ENCODE peak calls at places on chromosomes 2 and 18, in five cellular contexts. One of them, this sample, is unnamed.

GRCh38 chr2:219081701-219082331 is 21.1 kb upstream of the IHH start:
- DNase-seq in stomach: no peak
- DNase-seq in uterus: no peak
- DNase-seq in lower leg skin: no peak
- DNase-seq in bronchial epithelial cell: no peak
- DNase-seq in this sample: no peak

GRCh38 chr18:74139888-74140287 is 7.7 kb downstream of the FBXO15 start:
- DNase-seq in uterus: no peak
- DNase-seq in stomach: no peak
- DNase-seq in lower leg skin: no peak
- DNase-seq in bronchial epithelial cell: peak; percentile 79
- DNase-seq in this sample: peak; percentile 77

GRCh38 chr2:178629463-178629862 is 149.2 kb downstream of the PLEKHA3 start:
- DNase-seq in uterus: no peak
- DNase-seq in stomach: no peak
- DNase-seq in bronchial epithelial cell: no peak
- DNase-seq in lower leg skin: no peak
- DNase-seq in this sample: no peak

GRCh38 chr18:54822872-54823845 is 5.1 kb upstream of the RAB27B start:
- DNase-seq in bronchial epithelial cell: peak; percentile 93
- DNase-seq in stomach: no peak
- DNase-seq in uterus: no peak
- DNase-seq in lower leg skin: no peak
- DNase-seq in this sample: peak; percentile 95

GRCh38 chr2:225074366-225074765 is 32.1 kb upstream of the DOCK10 start:
- DNase-seq in bronchial epithelial cell: no peak
- DNase-seq in lower leg skin: no peak
- DNase-seq in uterus: no peak
- DNase-seq in stomach: no peak
- DNase-seq in this sample: no peak

GRCh38 chr18:78831603-78832002 is 148.0 kb upstream of the SALL3 start:
- DNase-seq in lower leg skin: no peak
- DNase-seq in bronchial epithelial cell: no peak
- DNase-seq in stomach: no peak
- DNase-seq in uterus: no peak
- DNase-seq in this sample: no peak

GRCh38 chr2:146037334-146037870 is 1517.5 kb upstream of the ZEB2 start:
- DNase-seq in lower leg skin: no peak
- DNase-seq in stomach: no peak
- DNase-seq in uterus: no peak
- DNase-seq in bronchial epithelial cell: no peak
- DNase-seq in this sample: no peak

GRCh38 chr2:217551229-217551909 is 451.4 kb downstream of the TNS1 start:
- DNase-seq in uterus: no peak
- DNase-seq in lower leg skin: no peak
- DNase-seq in bronchial epithelial cell: no peak
- DNase-seq in stomach: no peak
- DNase-seq in this sample: no peak

GRCh38 chr18:8106603-8107002 is 502.6 kb upstream of the RAB12 start:
- DNase-seq in lower leg skin: no peak
- DNase-seq in stomach: no peak
- DNase-seq in uterus: no peak
- DNase-seq in bronchial epithelial cell: peak; percentile 85
- DNase-seq in this sample: peak; percentile 88

GRCh38 chr2:10533811-10534321 is 85.7 kb upstream of the ODC1 start:
- DNase-seq in lower leg skin: peak; percentile 67
- DNase-seq in uterus: no peak
- DNase-seq in stomach: no peak
- DNase-seq in bronchial epithelial cell: peak; percentile 38
- DNase-seq in this sample: peak; percentile 27

GRCh38 chr18:66107546-66107945 is 356.7 kb downstream of the CDH7 start:
- DNase-seq in bronchial epithelial cell: no peak
- DNase-seq in uterus: no peak
- DNase-seq in lower leg skin: no peak
- DNase-seq in stomach: no peak
- DNase-seq in this sample: no peak

GRCh38 chr18:26617151-26617554 is 68.8 kb upstream of the KCTD1 start:
- DNase-seq in uterus: no peak
- DNase-seq in lower leg skin: no peak
- DNase-seq in stomach: no peak
- DNase-seq in bronchial epithelial cell: peak; percentile 98
- DNase-seq in this sample: peak; percentile 97

GRCh38 chr2:230356084-230356483 is 29.1 kb downstream of the SP140L start:
- DNase-seq in uterus: no peak
- DNase-seq in bronchial epithelial cell: no peak
- DNase-seq in lower leg skin: no peak
- DNase-seq in stomach: no peak
- DNase-seq in this sample: no peak

GRCh38 chr2:15665067-15665942 is 73.6 kb downstream of the DDX1 start:
- DNase-seq in uterus: no peak
- DNase-seq in lower leg skin: no peak
- DNase-seq in stomach: no peak
- DNase-seq in bronchial epithelial cell: no peak
- DNase-seq in this sample: no peak
- TF ChIP-seq CTCF in uterus: no peak
- TF ChIP-seq CTCF in lower leg skin: no peak
- TF ChIP-seq CTCF in stomach: no peak
- TF ChIP-seq CTCF in bronchial epithelial cell: no peak
- TF ChIP-seq CTCF in this sample: no peak

DNA sequence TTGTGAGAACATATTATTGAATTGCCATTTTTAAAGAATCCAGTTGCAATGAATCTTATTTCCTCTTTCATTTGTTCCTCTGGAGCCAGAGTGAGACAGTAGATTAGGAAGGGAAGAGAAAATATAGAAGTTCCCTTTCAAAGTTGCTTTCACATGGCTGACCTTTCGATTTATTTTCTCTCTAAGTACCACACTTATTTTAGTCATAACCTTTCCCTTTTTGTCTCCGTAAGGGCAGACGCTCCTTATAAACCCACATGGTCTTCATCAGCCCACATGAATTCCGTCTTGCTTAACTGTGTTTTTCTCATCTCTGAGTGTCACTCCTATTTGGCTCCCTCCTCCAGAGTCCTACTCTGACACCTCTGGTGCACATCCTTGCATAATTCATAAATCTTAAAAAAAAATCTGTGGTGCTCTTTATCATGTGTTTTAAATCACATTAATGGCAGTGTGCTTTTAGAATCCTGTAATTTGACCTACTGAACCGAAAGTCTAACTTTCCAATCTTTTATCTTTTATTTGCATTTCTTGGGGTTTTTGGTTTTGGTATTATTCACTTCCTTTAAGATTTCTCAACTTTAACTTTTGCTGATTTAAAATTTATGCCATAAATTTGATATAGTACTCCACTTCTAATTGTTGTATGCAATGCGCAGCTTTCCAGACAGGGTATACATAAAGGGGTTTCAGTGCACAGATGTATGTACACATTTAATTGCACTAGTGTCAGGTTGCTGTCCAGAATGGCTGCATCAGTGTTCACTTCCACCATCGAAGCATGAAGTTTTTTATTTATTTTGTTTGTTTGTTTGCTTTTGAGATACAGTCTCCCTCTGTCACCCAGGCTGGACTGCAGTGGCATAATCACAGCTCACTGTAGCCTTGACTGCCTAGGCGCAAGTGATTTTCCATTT is 38.6 kb upstream of the ZNF396 start:
- DNase-seq in lower leg skin: no peak
- DNase-seq in bronchial epithelial cell: no peak
- DNase-seq in stomach: no peak
- DNase-seq in uterus: no peak
- DNase-seq in this sample: no peak
- H3K4me3 ChIP-seq in lower leg skin: no peak overlapping the region
- H3K4me3 ChIP-seq in bronchial epithelial cell: no peak overlapping the region
- H3K4me3 ChIP-seq in stomach: no peak overlapping the region
- H3K4me3 ChIP-seq in uterus: no peak overlapping the region
- H3K4me3 ChIP-seq in this sample: no peak overlapping the region

GRCh38 chr2:241008711-241009121 is 10.3 kb downstream of the SNED1 start:
- DNase-seq in bronchial epithelial cell: no peak
- DNase-seq in lower leg skin: no peak
- DNase-seq in uterus: no peak
- DNase-seq in stomach: peak; percentile 22
- DNase-seq in this sample: no peak

GRCh38 chr2:241007111-241007510 is 8.7 kb downstream of the SNED1 start:
- DNase-seq in lower leg skin: no peak
- DNase-seq in stomach: no peak
- DNase-seq in bronchial epithelial cell: no peak
- DNase-seq in uterus: no peak
- DNase-seq in this sample: no peak

GRCh38 chr2:241009191-241009590 is 10.8 kb downstream of the SNED1 start:
- DNase-seq in stomach: no peak
- DNase-seq in lower leg skin: no peak
- DNase-seq in bronchial epithelial cell: no peak
- DNase-seq in uterus: no peak
- DNase-seq in this sample: no peak

GRCh38 chr2:241006412-241006811 is 8.0 kb downstream of the SNED1 start:
- DNase-seq in uterus: no peak
- DNase-seq in stomach: no peak
- DNase-seq in bronchial epithelial cell: no peak
- DNase-seq in lower leg skin: no peak
- DNase-seq in this sample: no peak

GRCh38 chr2:241007880-241008710 is 9.7 kb downstream of the SNED1 start:
- DNase-seq in bronchial epithelial cell: no peak
- DNase-seq in uterus: no peak
- DNase-seq in lower leg skin: peak; percentile 75
- DNase-seq in stomach: peak; percentile 24
- DNase-seq in this sample: no peak
- TF ChIP-seq CTCF in bronchial epithelial cell: no peak
- TF ChIP-seq CTCF in uterus: no peak
- TF ChIP-seq CTCF in lower leg skin: no peak
- TF ChIP-seq CTCF in stomach: no peak
- TF ChIP-seq CTCF in this sample: no peak

GRCh38 chr18:13502585-13502984 is 223.8 kb downstream of the FAM210A start:
- DNase-seq in lower leg skin: no peak
- DNase-seq in stomach: no peak
- DNase-seq in bronchial epithelial cell: no peak
- DNase-seq in uterus: peak; percentile 38
- DNase-seq in this sample: no peak

GRCh38 chr18:13503839-13504238 is 222.5 kb downstream of the FAM210A start:
- DNase-seq in bronchial epithelial cell: no peak
- DNase-seq in lower leg skin: no peak
- DNase-seq in uterus: no peak
- DNase-seq in stomach: no peak
- DNase-seq in this sample: no peak

GRCh38 chr18:13500891-13501887 is 225.2 kb downstream of the FAM210A start:
- DNase-seq in stomach: peak; percentile 51
- DNase-seq in bronchial epithelial cell: peak; percentile 83
- DNase-seq in lower leg skin: no peak
- DNase-seq in uterus: peak; percentile 67
- DNase-seq in this sample: peak; percentile 51

GRCh38 chr18:13501896-13502295 is 224.5 kb downstream of the FAM210A start:
- DNase-seq in bronchial epithelial cell: peak; percentile 33
- DNase-seq in uterus: no peak
- DNase-seq in stomach: no peak
- DNase-seq in lower leg skin: no peak
- DNase-seq in this sample: no peak

DNA sequence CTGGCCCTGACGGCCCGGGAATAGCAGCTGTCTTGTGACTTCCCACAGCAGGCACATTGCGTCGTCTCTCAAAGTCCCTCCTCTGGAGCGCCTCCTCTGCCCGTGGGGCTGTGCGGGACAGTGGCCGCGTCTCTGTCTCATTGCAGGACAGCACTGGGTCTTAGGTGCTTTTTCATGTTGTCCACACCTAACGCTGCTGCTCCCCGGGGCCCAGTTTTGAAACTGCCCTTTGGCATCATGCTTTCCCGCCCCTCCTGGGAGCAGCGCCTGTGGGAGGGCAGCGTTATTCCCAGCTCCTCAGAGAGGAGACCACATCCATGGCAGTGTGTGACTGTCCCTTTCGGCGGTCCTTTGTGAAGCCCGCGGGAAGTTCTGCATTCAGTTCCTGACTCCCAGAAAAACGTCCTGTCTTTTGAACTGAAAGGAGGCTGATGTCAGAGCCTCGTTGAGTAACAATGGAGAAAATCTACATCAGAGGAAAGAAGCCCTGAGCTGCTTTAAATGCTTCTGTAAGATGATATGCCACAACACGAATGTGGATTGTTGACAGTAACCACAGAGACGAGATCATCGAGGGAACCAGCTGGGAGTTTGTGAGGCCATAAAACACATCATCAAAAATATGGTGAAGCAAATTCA is 226.0 kb downstream of the FAM210A start:
- DNase-seq in stomach: no peak
- DNase-seq in uterus: no peak
- DNase-seq in lower leg skin: peak; percentile 90
- DNase-seq in bronchial epithelial cell: peak; percentile 80
- DNase-seq in this sample: peak; percentile 38
- H3K4me3 ChIP-seq in stomach: no peak overlapping the region
- H3K4me3 ChIP-seq in uterus: no peak overlapping the region
- H3K4me3 ChIP-seq in lower leg skin: no peak overlapping the region
- H3K4me3 ChIP-seq in bronchial epithelial cell: no peak overlapping the region
- H3K4me3 ChIP-seq in this sample: no peak overlapping the region

GRCh38 chr2:85711578-85712060 is 17.5 kb downstream of the GNLY start:
- DNase-seq in bronchial epithelial cell: no peak
- DNase-seq in stomach: no peak
- DNase-seq in uterus: no peak
- DNase-seq in lower leg skin: peak; percentile 84
- DNase-seq in this sample: no peak

GRCh38 chr2:85712261-85712660 is 18.1 kb downstream of the GNLY start:
- DNase-seq in uterus: no peak
- DNase-seq in stomach: no peak
- DNase-seq in bronchial epithelial cell: no peak
- DNase-seq in lower leg skin: peak; percentile 87
- DNase-seq in this sample: no peak

GRCh38 chr2:85714841-85715240 is 20.7 kb downstream of the GNLY start:
- DNase-seq in stomach: no peak
- DNase-seq in bronchial epithelial cell: no peak
- DNase-seq in uterus: no peak
- DNase-seq in lower leg skin: peak; percentile 31
- DNase-seq in this sample: no peak

GRCh38 chr2:85712849-85713612 is 18.9 kb downstream of the GNLY start:
- DNase-seq in lower leg skin: peak; percentile 89
- DNase-seq in bronchial epithelial cell: peak; percentile 93
- DNase-seq in uterus: no peak
- DNase-seq in stomach: peak; percentile 86
- DNase-seq in this sample: peak; percentile 80

GRCh38 chr2:85713836-85714235 is 19.7 kb downstream of the GNLY start:
- DNase-seq in uterus: no peak
- DNase-seq in stomach: no peak
- DNase-seq in bronchial epithelial cell: no peak
- DNase-seq in lower leg skin: no peak
- DNase-seq in this sample: no peak
- TF ChIP-seq CTCF in uterus: no peak
- TF ChIP-seq CTCF in stomach: no peak
- TF ChIP-seq CTCF in bronchial epithelial cell: no peak
- TF ChIP-seq CTCF in lower leg skin: no peak
- TF ChIP-seq CTCF in this sample: no peak